ENCODE peak calls at places on chromosomes 11 and 22, in ten cellular contexts. T is CD4-positive, CD25-positive, alpha-beta regulatory T cell; D is A673; I is endodermal cell; R is left lung; V is esophagus squamous epithelium; Q is AG04450; A is astrocyte; K is Peyer's patch; X is IMR-90. F is an unnamed sample.

GRCh38 chr11:19370100-19370861 is 129.5 kb upstream of the E2F8 start:
- DNase-seq in T (no peak), D (no peak), I (no peak), R (no peak), V (no peak), Q (no peak), A (peak), K (no peak), X (peak), F (no peak)

GRCh38 chr11:34223021-34223813 is 117.8 kb downstream of the NAT10 start:
- DNase-seq in T (no peak), D (peak), I (no peak), R (no peak), V (no peak), Q (peak), A (peak), K (no peak), X (peak), F (no peak)

GRCh38 chr11:96207459-96208449 is 135.2 kb downstream of the MAML2 start:
- DNase-seq in T (peak), D (peak), I (no peak), R (no peak), V (no peak), Q (no peak), A (no peak), K (no peak), X (peak), F (no peak)

GRCh38 chr11:114889464-114890065 is 211.2 kb downstream of the NXPE2 start:
- DNase-seq in T (no peak), D (no peak), I (no peak), R (no peak), V (no peak), Q (no peak), A (no peak), K (no peak), X (no peak), F (no peak)

GRCh38 chr22:36334838-36335603 is 52.7 kb downstream of the MYH9 start:
- DNase-seq in T (peak), D (peak), I (no peak), R (no peak), V (no peak), Q (peak), A (peak), K (no peak), X (peak), F (no peak)

GRCh38 chr22:45329536-45329936 is 19.8 kb downstream of the FAM118A start:
- DNase-seq in T (no peak), D (no peak), I (no peak), R (peak), V (no peak), Q (no peak), A (no peak), K (no peak), X (no peak), F (no peak)

GRCh38 chr22:27800250-27801131 is 1.1 kb downstream of the MN1 start:
- DNase-seq in T (no peak), D (peak), I (peak), R (no peak), V (no peak), Q (no peak), A (no peak), K (no peak), X (no peak), F (no peak)

GRCh38 chr22:27542602-27543001 is 259.0 kb downstream of the MN1 start:
- DNase-seq in T (no peak), D (no peak), I (no peak), R (no peak), V (no peak), Q (no peak), A (no peak), K (no peak), X (no peak), F (no peak)

GRCh38 chr22:44623771-44624510 is 78.1 kb upstream of the PRR5 start:
- DNase-seq in T (no peak), D (peak), I (peak), R (peak), V (no peak), Q (no peak), A (no peak), K (no peak), X (peak), F (no peak)

GRCh38 chr11:76885390-76886097 is 24.8 kb downstream of the ACER3 start:
- DNase-seq in T (no peak), D (no peak), I (no peak), R (no peak), V (no peak), Q (no peak), A (peak), K (no peak), X (peak), F (no peak)

GRCh38 chr22:46569055-46569847 is 31.8 kb upstream of the CELSR1 start:
- DNase-seq in T (no peak), D (no peak), I (no peak), R (peak), V (no peak), Q (no peak), A (no peak), K (peak), X (no peak), F (no peak)

GRCh38 chr11:19499999-19500398 is 212.6 kb upstream of the NAV2 start:
- DNase-seq in T (no peak), D (no peak), I (no peak), R (no peak), V (no peak), Q (no peak), A (peak), K (no peak), X (peak), F (no peak)

GRCh38 chr22:31250740-31251330 is 38.7 kb downstream of the LIMK2 start:
- DNase-seq in T (no peak), D (no peak), I (no peak), R (no peak), V (no peak), Q (no peak), A (no peak), K (no peak), X (no peak), F (no peak)

GRCh38 chr11:11535611-11536010 is 86.2 kb downstream of the GALNT18 start:
- DNase-seq in T (no peak), D (no peak), I (peak), R (no peak), V (no peak), Q (no peak), A (no peak), K (no peak), X (no peak), F (no peak)

GRCh38 chr11:34358666-34359547 is 1.1 kb upstream of the ABTB2 start:
- DNase-seq in T (peak), D (peak), I (peak), R (peak), V (peak), Q (no peak), A (peak), K (peak), X (peak), F (no peak)

GRCh38 chr11:78042858-78043257 is 19.8 kb upstream of the KCTD14 start:
- DNase-seq in T (no peak), D (no peak), I (no peak), R (no peak), V (no peak), Q (no peak), A (no peak), K (no peak), X (no peak), F (no peak)

GRCh38 chr22:12601870-12602779 is 2925.9 kb upstream of the OR11H1 start:
- DNase-seq in T (no peak), D (no peak), I (no peak), R (peak), V (no peak), Q (no peak), A (no peak), K (no peak), X (no peak), F (no peak)

GRCh38 chr11:43735931-43736330 is 55.4 kb downstream of the HSD17B12 start:
- DNase-seq in T (no peak), D (peak), I (no peak), R (no peak), V (no peak), Q (no peak), A (peak), K (no peak), X (peak), F (no peak)

GRCh38 chr11:106695506-106695905 is 322.8 kb downstream of the GUCY1A2 start:
- DNase-seq in T (no peak), D (no peak), I (no peak), R (no peak), V (no peak), Q (peak), A (peak), K (no peak), X (peak), F (no peak)

GRCh38 chr22:49289822-49290221 is 537.9 kb downstream of the BRD1 start:
- DNase-seq in T (no peak), D (no peak), I (peak), R (no peak), V (no peak), Q (no peak), A (no peak), K (no peak), X (no peak), F (no peak)

GRCh38 chr11:130179396-130180306 is 20.1 kb downstream of the ST14 start:
- DNase-seq in T (no peak), D (no peak), I (no peak), R (peak), V (no peak), Q (no peak), A (no peak), K (peak), X (no peak), F (no peak)

GRCh38 chr22:17754233-17754925 is 19.9 kb downstream of the BID start:
- DNase-seq in T (peak), D (peak), I (peak), R (no peak), V (no peak), Q (no peak), A (no peak), K (no peak), X (no peak), F (no peak)

GRCh38 chr22:48042621-48043395 is 1280.4 kb downstream of the TBC1D22A start:
- DNase-seq in T (no peak), D (no peak), I (no peak), R (no peak), V (no peak), Q (no peak), A (no peak), K (no peak), X (no peak), F (no peak)
- H3K27ac ChIP-seq in T (no peak), D (no peak), I (no peak), R (no peak), V (no peak), Q (no peak), A (no peak), K (no peak), X (no peak), F (no peak)

DNA sequence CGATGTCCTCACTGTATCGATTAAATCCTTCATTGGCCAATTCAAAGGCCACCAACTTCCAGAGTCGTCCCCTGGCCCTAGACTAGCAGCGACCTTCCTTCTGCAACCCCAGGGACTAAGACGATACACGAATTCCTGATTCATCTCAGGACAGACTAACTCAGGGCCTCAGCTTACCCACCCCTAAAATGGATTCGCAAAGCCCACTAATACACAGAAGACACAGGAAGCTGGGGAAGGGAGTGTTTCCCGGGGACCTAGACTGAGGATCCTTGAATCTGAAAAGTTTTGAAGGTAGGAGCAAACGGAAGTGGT is 509 bp downstream of the LAMTOR1 start:
- DNase-seq in T (no peak), D (no peak), I (no peak), R (no peak), V (no peak), Q (no peak), A (no peak), K (no peak), X (no peak), F (no peak)
- H3K4me3 ChIP-seq in T (peak), D (peak), I (peak), R (peak), V (peak), Q (peak), A (peak), K (peak), X (peak), F (peak)

GRCh38 chr11:1485504-1485885 is 1.1 kb downstream of the MOB2 start:
- DNase-seq in T (no peak), D (no peak), I (no peak), R (peak), V (no peak), Q (no peak), A (no peak), K (peak), X (no peak), F (no peak)

GRCh38 chr11:1484061-1484671 is 2.4 kb downstream of the MOB2 start:
- DNase-seq in T (no peak), D (no peak), I (no peak), R (peak), V (no peak), Q (no peak), A (no peak), K (no peak), X (no peak), F (no peak)

GRCh38 chr11:1486054-1486825 is at the start of gene MOB2:
- DNase-seq in T (no peak), D (no peak), I (no peak), R (peak), V (no peak), Q (no peak), A (no peak), K (peak), X (peak), F (no peak)

GRCh38 chr11:1483445-1483961 is 3.1 kb downstream of the MOB2 start:
- DNase-seq in T (no peak), D (no peak), I (no peak), R (peak), V (no peak), Q (no peak), A (no peak), K (no peak), X (no peak), F (no peak)

DNA sequence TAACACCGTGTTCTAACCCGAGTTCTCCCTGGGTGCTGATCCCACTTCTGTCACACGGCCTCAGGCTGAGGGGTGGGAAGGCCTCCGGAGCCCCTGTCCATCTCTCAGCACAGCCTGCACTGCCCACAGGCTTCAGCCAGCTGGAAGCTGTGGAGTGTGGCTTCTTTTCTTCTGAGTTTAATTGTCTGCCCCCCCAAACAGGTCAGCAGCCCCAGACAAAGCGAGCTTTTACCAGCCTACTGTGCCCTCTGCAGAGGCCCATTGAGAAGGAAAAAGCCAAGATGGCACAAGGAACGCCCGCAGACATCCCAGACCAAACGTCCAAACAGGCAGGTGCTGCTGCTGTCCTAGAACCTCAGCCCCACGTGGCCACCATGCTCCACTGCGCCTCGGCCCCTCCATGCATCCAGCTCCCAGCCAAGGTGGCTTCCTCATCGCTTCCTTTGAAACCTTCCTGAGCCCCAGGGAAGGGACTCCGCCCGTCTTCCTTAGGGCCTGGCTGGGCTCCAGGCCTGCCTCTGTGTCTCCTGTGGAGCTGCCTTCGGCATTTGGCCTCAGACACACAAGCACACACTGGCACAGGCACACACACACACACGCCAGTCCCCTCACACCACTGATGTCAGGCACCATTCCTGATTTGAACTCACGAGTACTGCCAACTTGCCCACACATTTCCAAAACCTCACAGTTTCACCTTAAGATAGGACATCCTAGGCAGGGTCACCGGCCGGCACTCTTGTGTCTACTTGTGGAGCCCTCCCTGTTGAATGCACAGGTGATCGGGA is 1.7 kb downstream of the MOB2 start:
- DNase-seq in T (no peak), D (no peak), I (no peak), R (peak), V (no peak), Q (no peak), A (no peak), K (peak), X (no peak), F (no peak)
- H3K27ac ChIP-seq in T (no peak), D (no peak), I (no peak), R (no peak), V (peak), Q (no peak), A (no peak), K (peak), X (no peak), F (no peak)

GRCh38 chr11:1224109-1224485 is 1.2 kb downstream of the MUC5B start:
- DNase-seq in T (no peak), D (no peak), I (no peak), R (no peak), V (no peak), Q (no peak), A (no peak), K (peak), X (no peak), F (no peak)
- H3K4me3 ChIP-seq in T (no peak), D (no peak), I (no peak), R (no peak), V (peak), Q (no peak), A (no peak), K (no peak), X (no peak), F (no peak)

GRCh38 chr11:118198370-118198769 is 21.9 kb upstream of the SCN2B start:
- DNase-seq in T (peak), D (peak), I (peak), R (peak), V (no peak), Q (peak), A (peak), K (peak), X (peak), F (no peak)
- H3K27ac ChIP-seq in T (peak), D (no peak), I (no peak), R (peak), V (no peak), Q (no peak), A (no peak), K (no peak), X (no peak), F (no peak)

DNA sequence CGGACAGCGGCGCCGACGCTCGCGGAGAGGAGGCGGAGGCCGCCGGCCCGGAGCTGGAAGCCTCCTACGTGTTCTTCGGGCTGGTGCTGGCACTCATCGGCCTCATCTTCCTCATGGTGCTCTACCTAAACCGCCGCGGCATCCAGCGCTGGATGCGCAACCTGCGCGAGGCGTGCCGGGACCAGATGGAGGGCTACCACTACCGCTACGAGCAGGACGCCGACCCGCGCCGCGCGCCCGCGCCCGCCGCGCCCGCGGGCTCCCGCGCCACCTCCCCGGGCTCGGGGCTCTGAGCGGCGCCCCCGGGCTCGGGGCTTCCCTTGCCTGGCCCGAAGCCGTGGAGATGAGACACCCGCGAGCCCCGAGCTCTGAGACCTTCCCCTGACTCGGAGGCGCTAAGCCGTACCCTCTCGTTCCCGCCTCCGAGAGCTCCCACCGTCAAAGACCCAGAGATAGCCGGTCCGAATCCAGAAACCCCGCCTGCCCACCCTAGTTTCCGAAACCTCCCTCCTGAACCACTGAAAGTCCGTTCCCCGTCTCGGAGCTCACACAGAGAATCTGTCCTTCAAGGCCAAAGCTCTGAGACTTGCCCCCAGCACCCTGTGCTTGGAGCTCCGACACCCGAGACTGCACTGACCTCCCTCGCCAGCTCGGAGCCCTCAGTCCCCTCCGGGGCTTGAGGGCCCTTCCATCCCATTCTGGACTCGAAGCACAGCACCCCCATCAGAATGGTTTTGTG is 1.5 kb downstream of the TPBGL start:
- DNase-seq in T (no peak), D (no peak), I (no peak), R (no peak), V (no peak), Q (no peak), A (no peak), K (no peak), X (no peak), F (no peak)
- H3K4me3 ChIP-seq in T (no peak), D (peak), I (no peak), R (peak), V (peak), Q (peak), A (peak), K (peak), X (peak), F (peak)

GRCh38 chr11:25163421-25163820 is 666.6 kb downstream of the LUZP2 start:
- DNase-seq in T (no peak), D (no peak), I (no peak), R (no peak), V (no peak), Q (no peak), A (peak), K (no peak), X (peak), F (no peak)
- H3K27ac ChIP-seq in T (no peak), D (no peak), I (no peak), R (no peak), V (no peak), Q (no peak), A (no peak), K (no peak), X (no peak), F (no peak)

GRCh38 chr11:128553662-128554392 is 33.5 kb downstream of the ETS1 start:
- DNase-seq in T (no peak), D (peak), I (no peak), R (no peak), V (no peak), Q (no peak), A (no peak), K (no peak), X (peak), F (no peak)
- H3K4me3 ChIP-seq in T (peak), D (no peak), I (no peak), R (no peak), V (peak), Q (no peak), A (no peak), K (no peak), X (no peak), F (no peak)

F was measured in iPS DF 6.9.